ENCODE peak calls at places on chromosomes 11 and 22, in five cellular contexts. One of them, this sample, is unnamed.

GRCh38 chr11:19918302-19919049 is 205.8 kb downstream of the NAV2 start:
- DNase-seq in epithelial cell of esophagus: no peak
- DNase-seq in memory B cell: no peak
- DNase-seq in NCI-H1105: no peak
- DNase-seq in ACHN: no peak
- DNase-seq in this sample: no peak

GRCh38 chr11:46122955-46123354 is 1.7 kb upstream of the PHF21A start:
- DNase-seq in epithelial cell of esophagus: peak
- DNase-seq in memory B cell: no peak
- DNase-seq in NCI-H1105: no peak
- DNase-seq in ACHN: no peak
- DNase-seq in this sample: no peak

GRCh38 chr11:77505956-77506355 is 32.1 kb upstream of the PAK1 start:
- DNase-seq in epithelial cell of esophagus: peak
- DNase-seq in memory B cell: no peak
- DNase-seq in NCI-H1105: peak
- DNase-seq in ACHN: no peak
- DNase-seq in this sample: no peak

GRCh38 chr11:12724301-12725046 is 50.3 kb downstream of the TEAD1 start:
- DNase-seq in epithelial cell of esophagus: peak
- DNase-seq in memory B cell: no peak
- DNase-seq in NCI-H1105: peak
- DNase-seq in ACHN: peak
- DNase-seq in this sample: no peak

GRCh38 chr11:114438303-114438702 is 964 bp upstream of the REXO2 start:
- DNase-seq in epithelial cell of esophagus: peak
- DNase-seq in memory B cell: no peak
- DNase-seq in NCI-H1105: no peak
- DNase-seq in ACHN: no peak
- DNase-seq in this sample: no peak

GRCh38 chr22:48951836-48952235 is 875.8 kb downstream of the BRD1 start:
- DNase-seq in epithelial cell of esophagus: no peak
- DNase-seq in memory B cell: peak
- DNase-seq in NCI-H1105: no peak
- DNase-seq in ACHN: no peak
- DNase-seq in this sample: no peak

GRCh38 chr11:122045181-122045586 is 70.8 kb downstream of the BLID start:
- DNase-seq in epithelial cell of esophagus: peak
- DNase-seq in memory B cell: no peak
- DNase-seq in NCI-H1105: no peak
- DNase-seq in ACHN: no peak
- DNase-seq in this sample: no peak

GRCh38 chr11:19055016-19055415 is 5.5 kb downstream of the MRGPRX2 start:
- DNase-seq in epithelial cell of esophagus: no peak
- DNase-seq in memory B cell: no peak
- DNase-seq in NCI-H1105: no peak
- DNase-seq in ACHN: peak
- DNase-seq in this sample: no peak

GRCh38 chr11:46827995-46828394 is 18.1 kb downstream of the CKAP5 start:
- DNase-seq in epithelial cell of esophagus: no peak
- DNase-seq in memory B cell: no peak
- DNase-seq in NCI-H1105: no peak
- DNase-seq in ACHN: no peak
- DNase-seq in this sample: no peak

GRCh38 chr11:61027141-61027840 is 55.8 kb downstream of the CD6 start:
- DNase-seq in epithelial cell of esophagus: no peak
- DNase-seq in memory B cell: no peak
- DNase-seq in NCI-H1105: no peak
- DNase-seq in ACHN: no peak
- DNase-seq in this sample: no peak

GRCh38 chr11:126394036-126394435 is 38.5 kb downstream of the ST3GAL4 start:
- DNase-seq in epithelial cell of esophagus: no peak
- DNase-seq in memory B cell: no peak
- DNase-seq in NCI-H1105: no peak
- DNase-seq in ACHN: no peak
- DNase-seq in this sample: no peak

GRCh38 chr22:49540084-49540483 is 287.6 kb downstream of the BRD1 start:
- DNase-seq in epithelial cell of esophagus: no peak
- DNase-seq in memory B cell: no peak
- DNase-seq in NCI-H1105: no peak
- DNase-seq in ACHN: no peak
- DNase-seq in this sample: no peak

GRCh38 chr22:50702821-50703725 is 30.4 kb downstream of the SHANK3 start:
- DNase-seq in epithelial cell of esophagus: no peak
- DNase-seq in memory B cell: no peak
- DNase-seq in NCI-H1105: no peak
- DNase-seq in ACHN: no peak
- DNase-seq in this sample: no peak

GRCh38 chr22:48405741-48406140 is 1421.9 kb downstream of the BRD1 start:
- DNase-seq in epithelial cell of esophagus: no peak
- DNase-seq in memory B cell: no peak
- DNase-seq in NCI-H1105: no peak
- DNase-seq in ACHN: no peak
- DNase-seq in this sample: no peak

GRCh38 chr11:115869780-115870431 is 365.7 kb upstream of the CADM1 start:
- DNase-seq in epithelial cell of esophagus: peak
- DNase-seq in memory B cell: no peak
- DNase-seq in NCI-H1105: no peak
- DNase-seq in ACHN: peak
- DNase-seq in this sample: no peak

GRCh38 chr22:42313804-42314581 is 43.5 kb upstream of the TCF20 start:
- DNase-seq in epithelial cell of esophagus: peak
- DNase-seq in memory B cell: no peak
- DNase-seq in NCI-H1105: peak
- DNase-seq in ACHN: peak
- DNase-seq in this sample: peak

GRCh38 chr11:62333768-62334167 is 3.5 kb upstream of the ASRGL1 start:
- DNase-seq in epithelial cell of esophagus: no peak
- DNase-seq in memory B cell: no peak
- DNase-seq in NCI-H1105: no peak
- DNase-seq in ACHN: no peak
- DNase-seq in this sample: no peak

GRCh38 chr11:60914620-60915249 is 777 bp downstream of the TMEM109 start:
- DNase-seq in epithelial cell of esophagus: peak
- DNase-seq in memory B cell: no peak
- DNase-seq in NCI-H1105: no peak
- DNase-seq in ACHN: peak
- DNase-seq in this sample: peak

GRCh38 chr22:23225724-23226496 is 45.6 kb downstream of the BCR start:
- DNase-seq in epithelial cell of esophagus: peak
- DNase-seq in memory B cell: no peak
- DNase-seq in NCI-H1105: no peak
- DNase-seq in ACHN: peak
- DNase-seq in this sample: peak

GRCh38 chr11:12393691-12394090 is 16.3 kb downstream of the PARVA start:
- DNase-seq in epithelial cell of esophagus: no peak
- DNase-seq in memory B cell: no peak
- DNase-seq in NCI-H1105: no peak
- DNase-seq in ACHN: no peak
- DNase-seq in this sample: no peak

GRCh38 chr22:42330953-42331525 is 60.6 kb upstream of the TCF20 start:
- DNase-seq in epithelial cell of esophagus: no peak
- DNase-seq in memory B cell: peak
- DNase-seq in NCI-H1105: peak
- DNase-seq in ACHN: no peak
- DNase-seq in this sample: no peak

GRCh38 chr11:59729884-59730283 is 16.2 kb upstream of the OR10V1 start:
- DNase-seq in epithelial cell of esophagus: no peak
- DNase-seq in memory B cell: no peak
- DNase-seq in NCI-H1105: no peak
- DNase-seq in ACHN: no peak
- DNase-seq in this sample: no peak

GRCh38 chr11:109229682-109230081 is 192.3 kb upstream of the C11orf87 start:
- DNase-seq in epithelial cell of esophagus: no peak
- DNase-seq in memory B cell: no peak
- DNase-seq in NCI-H1105: no peak
- DNase-seq in ACHN: no peak
- DNase-seq in this sample: no peak

GRCh38 chr11:75311858-75312288 is 39.6 kb downstream of the ARRB1 start:
- DNase-seq in epithelial cell of esophagus: no peak
- DNase-seq in memory B cell: no peak
- DNase-seq in NCI-H1105: no peak
- DNase-seq in ACHN: no peak
- DNase-seq in this sample: no peak